ENCODE peak calls at places on chromosomes 3 and 15, in ten cellular contexts. One of them, this sample, is unnamed.
A peak's percentile ranks its signal among the peaks of the same experiment; 100 is the strongest.

GRCh38 chr3:151203053-151203420 is at the start of gene GPR171:
- DNase-seq in fibroblast of villous mesenchyme: no peak
- DNase-seq in OCI-LY7: no peak
- DNase-seq in body of pancreas: no peak
- DNase-seq in spleen: no peak
- DNase-seq in cardiac fibroblast: no peak
- DNase-seq in AG04450: no peak
- DNase-seq in tibial nerve: no peak
- DNase-seq in tibial artery: no peak
- DNase-seq in fibroblast of mammary gland: no peak
- DNase-seq in this sample: no peak

GRCh38 chr15:80926126-80926525 is 63.5 kb downstream of the MESD start:
- DNase-seq in spleen: no peak
- DNase-seq in body of pancreas: no peak
- DNase-seq in tibial artery: no peak
- DNase-seq in AG04450: no peak
- DNase-seq in fibroblast of villous mesenchyme: no peak
- DNase-seq in tibial nerve: no peak
- DNase-seq in fibroblast of mammary gland: no peak
- DNase-seq in cardiac fibroblast: no peak
- DNase-seq in OCI-LY7: no peak
- DNase-seq in this sample: no peak

GRCh38 chr15:60444289-60444912 is 34.5 kb downstream of the ICE2 start:
- DNase-seq in tibial artery: no peak
- DNase-seq in fibroblast of mammary gland: peak; percentile 59
- DNase-seq in AG04450: no peak
- DNase-seq in tibial nerve: no peak
- DNase-seq in cardiac fibroblast: peak; percentile 63
- DNase-seq in OCI-LY7: no peak
- DNase-seq in fibroblast of villous mesenchyme: peak; percentile 65
- DNase-seq in spleen: no peak
- DNase-seq in body of pancreas: no peak
- DNase-seq in this sample: peak; percentile 63

GRCh38 chr15:59432389-59432788 is 5.6 kb upstream of the FAM81A start:
- DNase-seq in spleen: no peak
- DNase-seq in tibial nerve: no peak
- DNase-seq in AG04450: no peak
- DNase-seq in tibial artery: no peak
- DNase-seq in fibroblast of villous mesenchyme: no peak
- DNase-seq in fibroblast of mammary gland: no peak
- DNase-seq in OCI-LY7: no peak
- DNase-seq in cardiac fibroblast: no peak
- DNase-seq in body of pancreas: no peak
- DNase-seq in this sample: no peak

GRCh38 chr15:53576841-53577240 is 182.6 kb downstream of the WDR72 start:
- DNase-seq in cardiac fibroblast: no peak
- DNase-seq in spleen: no peak
- DNase-seq in tibial artery: no peak
- DNase-seq in fibroblast of villous mesenchyme: no peak
- DNase-seq in body of pancreas: no peak
- DNase-seq in tibial nerve: no peak
- DNase-seq in OCI-LY7: no peak
- DNase-seq in fibroblast of mammary gland: no peak
- DNase-seq in AG04450: no peak
- DNase-seq in this sample: no peak

GRCh38 chr3:43394071-43394501 is 107.7 kb downstream of the SNRK start:
- DNase-seq in tibial artery: no peak
- DNase-seq in OCI-LY7: no peak
- DNase-seq in tibial nerve: peak; percentile 44
- DNase-seq in cardiac fibroblast: peak; percentile 62
- DNase-seq in fibroblast of villous mesenchyme: peak; percentile 69
- DNase-seq in spleen: peak; percentile 85
- DNase-seq in AG04450: no peak
- DNase-seq in fibroblast of mammary gland: peak; percentile 45
- DNase-seq in body of pancreas: peak; percentile 65
- DNase-seq in this sample: peak; percentile 27

GRCh38 chr3:151230644-151231043 is 27.6 kb upstream of the GPR171 start:
- DNase-seq in fibroblast of villous mesenchyme: no peak
- DNase-seq in fibroblast of mammary gland: no peak
- DNase-seq in cardiac fibroblast: no peak
- DNase-seq in OCI-LY7: peak; percentile 10
- DNase-seq in AG04450: no peak
- DNase-seq in body of pancreas: no peak
- DNase-seq in tibial nerve: no peak
- DNase-seq in tibial artery: no peak
- DNase-seq in spleen: no peak
- DNase-seq in this sample: no peak

GRCh38 chr3:194320744-194321243 is 30.3 kb downstream of the CPN2 start:
- DNase-seq in body of pancreas: no peak
- DNase-seq in fibroblast of villous mesenchyme: no peak
- DNase-seq in fibroblast of mammary gland: no peak
- DNase-seq in spleen: no peak
- DNase-seq in AG04450: no peak
- DNase-seq in tibial artery: no peak
- DNase-seq in OCI-LY7: no peak
- DNase-seq in cardiac fibroblast: no peak
- DNase-seq in tibial nerve: no peak
- DNase-seq in this sample: no peak

GRCh38 chr3:196207833-196208607 is 3.2 kb downstream of the ZDHHC19 start:
- DNase-seq in cardiac fibroblast: no peak
- DNase-seq in spleen: peak; percentile 93
- DNase-seq in OCI-LY7: peak; percentile 65
- DNase-seq in fibroblast of mammary gland: peak; percentile 31
- DNase-seq in AG04450: no peak
- DNase-seq in tibial nerve: no peak
- DNase-seq in fibroblast of villous mesenchyme: peak; percentile 26
- DNase-seq in tibial artery: no peak
- DNase-seq in body of pancreas: peak; percentile 58
- DNase-seq in this sample: no peak

GRCh38 chr15:76235186-76235826 is 76.0 kb downstream of the ETFA start:
- DNase-seq in body of pancreas: no peak
- DNase-seq in tibial artery: no peak
- DNase-seq in fibroblast of villous mesenchyme: peak; percentile 50
- DNase-seq in spleen: no peak
- DNase-seq in cardiac fibroblast: peak; percentile 66
- DNase-seq in AG04450: peak; percentile 16
- DNase-seq in OCI-LY7: peak; percentile 58
- DNase-seq in tibial nerve: no peak
- DNase-seq in fibroblast of mammary gland: peak; percentile 48
- DNase-seq in this sample: peak; percentile 56

GRCh38 chr15:93476491-93477176 is 387.6 kb upstream of the RGMA start:
- DNase-seq in fibroblast of villous mesenchyme: no peak
- DNase-seq in body of pancreas: no peak
- DNase-seq in cardiac fibroblast: no peak
- DNase-seq in AG04450: no peak
- DNase-seq in spleen: no peak
- DNase-seq in fibroblast of mammary gland: no peak
- DNase-seq in tibial artery: no peak
- DNase-seq in OCI-LY7: no peak
- DNase-seq in tibial nerve: no peak
- DNase-seq in this sample: no peak

GRCh38 chr15:93477721-93478120 is 388.7 kb upstream of the RGMA start:
- DNase-seq in AG04450: no peak
- DNase-seq in fibroblast of mammary gland: no peak
- DNase-seq in cardiac fibroblast: no peak
- DNase-seq in fibroblast of villous mesenchyme: no peak
- DNase-seq in tibial nerve: no peak
- DNase-seq in body of pancreas: no peak
- DNase-seq in OCI-LY7: no peak
- DNase-seq in tibial artery: no peak
- DNase-seq in spleen: no peak
- DNase-seq in this sample: no peak

GRCh38 chr15:93474728-93475127 is 385.7 kb upstream of the RGMA start:
- DNase-seq in fibroblast of villous mesenchyme: no peak
- DNase-seq in OCI-LY7: no peak
- DNase-seq in tibial nerve: no peak
- DNase-seq in AG04450: no peak
- DNase-seq in body of pancreas: peak; percentile 48
- DNase-seq in cardiac fibroblast: no peak
- DNase-seq in tibial artery: no peak
- DNase-seq in fibroblast of mammary gland: no peak
- DNase-seq in spleen: no peak
- DNase-seq in this sample: no peak

GRCh38 chr15:93478922-93479321 is 389.9 kb upstream of the RGMA start:
- DNase-seq in body of pancreas: peak; percentile 55
- DNase-seq in fibroblast of villous mesenchyme: no peak
- DNase-seq in AG04450: no peak
- DNase-seq in tibial artery: no peak
- DNase-seq in fibroblast of mammary gland: no peak
- DNase-seq in spleen: no peak
- DNase-seq in cardiac fibroblast: no peak
- DNase-seq in tibial nerve: no peak
- DNase-seq in OCI-LY7: no peak
- DNase-seq in this sample: no peak

GRCh38 chr15:93477188-93477587 is 388.2 kb upstream of the RGMA start:
- DNase-seq in OCI-LY7: no peak
- DNase-seq in body of pancreas: no peak
- DNase-seq in fibroblast of villous mesenchyme: no peak
- DNase-seq in spleen: no peak
- DNase-seq in tibial artery: no peak
- DNase-seq in cardiac fibroblast: no peak
- DNase-seq in AG04450: no peak
- DNase-seq in fibroblast of mammary gland: no peak
- DNase-seq in tibial nerve: no peak
- DNase-seq in this sample: no peak
- H3K4me3 ChIP-seq in OCI-LY7: no peak overlapping the region
- H3K4me3 ChIP-seq in body of pancreas: no peak overlapping the region
- H3K4me3 ChIP-seq in fibroblast of villous mesenchyme: no peak overlapping the region
- H3K4me3 ChIP-seq in spleen: no peak overlapping the region
- H3K4me3 ChIP-seq in tibial artery: no peak overlapping the region
- H3K4me3 ChIP-seq in cardiac fibroblast: no peak overlapping the region
- H3K4me3 ChIP-seq in AG04450: no peak overlapping the region
- H3K4me3 ChIP-seq in fibroblast of mammary gland: no peak overlapping the region
- H3K4me3 ChIP-seq in tibial nerve: no peak overlapping the region
- H3K4me3 ChIP-seq in this sample: no peak overlapping the region

GRCh38 chr3:38283810-38284775 is 2.0 kb downstream of the SLC22A14 start:
- DNase-seq in tibial nerve: no peak
- DNase-seq in fibroblast of villous mesenchyme: peak; percentile 47
- DNase-seq in fibroblast of mammary gland: peak; percentile 87
- DNase-seq in spleen: no peak
- DNase-seq in body of pancreas: no peak
- DNase-seq in tibial artery: no peak
- DNase-seq in cardiac fibroblast: peak; percentile 54
- DNase-seq in AG04450: no peak
- DNase-seq in OCI-LY7: no peak
- DNase-seq in this sample: peak; percentile 94

GRCh38 chr3:38276917-38277630 is 5.0 kb upstream of the SLC22A14 start:
- DNase-seq in cardiac fibroblast: no peak
- DNase-seq in spleen: no peak
- DNase-seq in tibial artery: no peak
- DNase-seq in AG04450: no peak
- DNase-seq in body of pancreas: no peak
- DNase-seq in fibroblast of mammary gland: no peak
- DNase-seq in OCI-LY7: no peak
- DNase-seq in tibial nerve: no peak
- DNase-seq in fibroblast of villous mesenchyme: no peak
- DNase-seq in this sample: no peak

GRCh38 chr3:38278841-38279240 is 3.3 kb upstream of the SLC22A14 start:
- DNase-seq in tibial artery: no peak
- DNase-seq in OCI-LY7: no peak
- DNase-seq in fibroblast of mammary gland: no peak
- DNase-seq in tibial nerve: no peak
- DNase-seq in AG04450: no peak
- DNase-seq in body of pancreas: no peak
- DNase-seq in fibroblast of villous mesenchyme: no peak
- DNase-seq in cardiac fibroblast: no peak
- DNase-seq in spleen: no peak
- DNase-seq in this sample: no peak

GRCh38 chr3:38276081-38276916 is 5.8 kb upstream of the SLC22A14 start:
- DNase-seq in body of pancreas: no peak
- DNase-seq in spleen: no peak
- DNase-seq in fibroblast of mammary gland: no peak
- DNase-seq in fibroblast of villous mesenchyme: no peak
- DNase-seq in cardiac fibroblast: no peak
- DNase-seq in tibial artery: no peak
- DNase-seq in AG04450: no peak
- DNase-seq in OCI-LY7: no peak
- DNase-seq in tibial nerve: no peak
- DNase-seq in this sample: no peak

GRCh38 chr3:38281895-38282686 is at the start of gene SLC22A14:
- DNase-seq in tibial artery: no peak
- DNase-seq in spleen: no peak
- DNase-seq in body of pancreas: no peak
- DNase-seq in tibial nerve: no peak
- DNase-seq in OCI-LY7: no peak
- DNase-seq in fibroblast of villous mesenchyme: no peak
- DNase-seq in cardiac fibroblast: peak; percentile 6
- DNase-seq in AG04450: no peak
- DNase-seq in fibroblast of mammary gland: no peak
- DNase-seq in this sample: no peak
- TF ChIP-seq CTCF in tibial artery: no peak
- TF ChIP-seq CTCF in spleen: no peak
- TF ChIP-seq CTCF in body of pancreas: no peak
- TF ChIP-seq CTCF in tibial nerve: no peak
- TF ChIP-seq CTCF in OCI-LY7: peak; percentile 60
- TF ChIP-seq CTCF in fibroblast of villous mesenchyme: no peak
- TF ChIP-seq CTCF in cardiac fibroblast: no peak
- TF ChIP-seq CTCF in AG04450: peak; percentile 15
- TF ChIP-seq CTCF in fibroblast of mammary gland: no peak
- TF ChIP-seq CTCF in this sample: no peak

DNA sequence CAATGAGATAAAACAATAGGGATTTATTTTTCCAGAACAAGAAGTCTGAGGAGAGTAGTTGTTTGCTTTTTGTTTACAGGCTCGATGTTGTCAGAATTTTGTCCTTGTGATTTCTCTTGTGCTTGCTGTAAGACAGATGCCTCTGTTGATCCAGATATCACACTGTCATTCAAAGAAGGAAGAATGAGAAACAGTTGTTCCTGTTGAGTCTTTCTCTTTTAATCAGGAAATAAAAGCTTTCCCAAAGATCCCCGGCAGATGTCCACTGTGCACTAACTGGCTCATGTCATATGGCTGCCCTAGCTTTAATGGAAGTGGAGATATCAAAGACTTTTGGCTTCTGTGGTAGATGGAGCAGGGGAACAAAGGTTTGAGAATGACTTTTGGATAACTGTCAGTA is 6.8 kb downstream of the SERPINI1 start:
- DNase-seq in fibroblast of mammary gland: no peak
- DNase-seq in OCI-LY7: no peak
- DNase-seq in tibial nerve: no peak
- DNase-seq in cardiac fibroblast: no peak
- DNase-seq in body of pancreas: no peak
- DNase-seq in tibial artery: no peak
- DNase-seq in AG04450: no peak
- DNase-seq in fibroblast of villous mesenchyme: no peak
- DNase-seq in spleen: no peak
- DNase-seq in this sample: no peak
- H3K4me3 ChIP-seq in fibroblast of mammary gland: no peak overlapping the region
- H3K4me3 ChIP-seq in OCI-LY7: no peak overlapping the region
- H3K4me3 ChIP-seq in tibial nerve: no peak overlapping the region
- H3K4me3 ChIP-seq in cardiac fibroblast: no peak overlapping the region
- H3K4me3 ChIP-seq in body of pancreas: no peak overlapping the region
- H3K4me3 ChIP-seq in tibial artery: no peak overlapping the region
- H3K4me3 ChIP-seq in AG04450: no peak overlapping the region
- H3K4me3 ChIP-seq in fibroblast of villous mesenchyme: no peak overlapping the region
- H3K4me3 ChIP-seq in spleen: no peak overlapping the region
- H3K4me3 ChIP-seq in this sample: no peak overlapping the region

DNA sequence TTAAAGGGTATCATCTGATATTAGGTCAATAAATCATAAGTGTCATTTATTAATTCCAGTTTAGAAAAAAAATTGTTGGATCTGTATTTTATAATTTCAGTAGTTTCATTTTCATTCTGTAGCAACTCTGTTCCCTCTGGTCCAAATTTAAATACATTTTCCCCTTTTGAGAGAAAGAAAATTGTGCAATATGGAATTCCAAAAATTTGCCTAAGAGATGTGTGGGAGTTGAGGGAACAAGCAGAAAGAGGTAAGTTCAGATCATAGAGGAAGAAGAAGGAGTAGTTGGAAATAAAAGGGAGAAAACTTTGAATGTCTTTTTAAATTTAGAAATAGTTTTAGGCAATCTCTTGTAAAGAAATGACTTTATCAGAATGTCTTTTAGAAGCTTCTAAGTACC is 48.9 kb upstream of the MME start:
- DNase-seq in cardiac fibroblast: peak; percentile 64
- DNase-seq in AG04450: no peak
- DNase-seq in OCI-LY7: no peak
- DNase-seq in spleen: no peak
- DNase-seq in tibial artery: no peak
- DNase-seq in fibroblast of villous mesenchyme: peak; percentile 61
- DNase-seq in body of pancreas: no peak
- DNase-seq in tibial nerve: no peak
- DNase-seq in fibroblast of mammary gland: peak; percentile 64
- DNase-seq in this sample: peak; percentile 82
- TF ChIP-seq CTCF in cardiac fibroblast: no peak
- TF ChIP-seq CTCF in AG04450: no peak
- TF ChIP-seq CTCF in OCI-LY7: no peak
- TF ChIP-seq CTCF in spleen: no peak
- TF ChIP-seq CTCF in tibial artery: no peak
- TF ChIP-seq CTCF in fibroblast of villous mesenchyme: no peak
- TF ChIP-seq CTCF in body of pancreas: no peak
- TF ChIP-seq CTCF in tibial nerve: no peak
- TF ChIP-seq CTCF in fibroblast of mammary gland: no peak
- TF ChIP-seq CTCF in this sample: no peak